ENCODE peak calls at places on chromosomes 6 and 20, in six cellular contexts. Y is IMR-90; O is EL; Q is head of caudate nucleus; F is effector memory CD8-positive, alpha-beta T cell; W is colonic mucosa. E is an unnamed sample.

GRCh38 chr6:38459291-38459690 is 180.4 kb downstream of the BTBD9 start:
- DNase-seq in F (no peak), O (peak; percentile 26), Q (no peak), Y (peak; percentile 69), W (no peak), E (no peak)

GRCh38 chr6:148868314-148868713 is 121.5 kb downstream of the UST start:
- DNase-seq in Y (peak; percentile 86), W (no peak), O (peak; percentile 71), Q (no peak), F (no peak), E (no peak)

GRCh38 chr6:27133281-27134227 is 113.9 kb upstream of the PRSS16 start:
- DNase-seq in W (peak; percentile 61), Y (peak; percentile 78), O (peak; percentile 78), Q (no peak), F (peak; percentile 64), E (peak; percentile 74)

GRCh38 chr6:81515562-81516453 is 236.7 kb downstream of the TENT5A start:
- DNase-seq in Y (peak; percentile 47), W (no peak), F (no peak), Q (no peak), O (peak; percentile 4), E (no peak)

GRCh38 chr6:117167520-117168271 is 97.7 kb upstream of the VGLL2 start:
- DNase-seq in F (no peak), W (no peak), Y (peak; percentile 2), O (peak; percentile 86), Q (no peak), E (no peak)

GRCh38 chr6:125779924-125780539 is 10.7 kb upstream of the NCOA7 start:
- DNase-seq in Y (peak; percentile 92), F (peak; percentile 93), Q (peak; percentile 87), W (peak; percentile 87), O (peak; percentile 92), E (peak; percentile 94)

GRCh38 chr6:139376054-139376355 is 1.6 kb upstream of the CITED2 start:
- DNase-seq in O (peak; percentile 60), F (no peak), Y (no peak), W (no peak), Q (peak; percentile 27), E (no peak)

GRCh38 chr20:23658989-23659609 is 21.3 kb upstream of the CST3 start:
- DNase-seq in Y (no peak), O (no peak), W (no peak), F (no peak), Q (no peak), E (no peak)

GRCh38 chr6:44527961-44528644 is 140.6 kb downstream of the CDC5L start:
- DNase-seq in Q (no peak), O (no peak), W (no peak), Y (no peak), F (no peak), E (no peak)

GRCh38 chr6:113969888-113970807 is 800 bp downstream of the HDAC2 start:
- DNase-seq in W (peak; percentile 71), Y (peak; percentile 35), Q (peak; percentile 61), O (peak; percentile 47), F (peak; percentile 42), E (peak; percentile 36)

GRCh38 chr6:33954453-33954852 is 150.7 kb upstream of the MLN start:
- DNase-seq in Q (peak; percentile 11), F (no peak), O (no peak), W (no peak), Y (no peak), E (no peak)

GRCh38 chr6:100595456-100595855 is 130.7 kb upstream of the SIM1 start:
- DNase-seq in Q (no peak), Y (no peak), F (no peak), W (no peak), O (no peak), E (no peak)

GRCh38 chr20:20806121-20806820 is 93.8 kb upstream of the RALGAPA2 start:
- DNase-seq in Y (no peak), Q (no peak), W (no peak), O (no peak), F (no peak), E (no peak)

GRCh38 chr20:59406446-59406845 is 106.0 kb downstream of the EDN3 start:
- DNase-seq in Y (no peak), O (no peak), W (no peak), F (no peak), Q (no peak), E (no peak)

GRCh38 chr6:158654498-158654897 is 4.6 kb downstream of the SYTL3 start:
- DNase-seq in W (peak; percentile 60), Q (peak; percentile 47), O (peak; percentile 90), F (no peak), Y (peak; percentile 94), E (no peak)

GRCh38 chr20:34458631-34459030 is 57.6 kb upstream of the DYNLRB1 start:
- DNase-seq in W (no peak), O (peak; percentile 42), Y (peak; percentile 85), F (no peak), Q (no peak), E (no peak)

GRCh38 chr6:160238786-160239751 is 19.6 kb downstream of the SLC22A2 start:
- DNase-seq in O (peak; percentile 57), F (no peak), W (peak; percentile 48), Y (no peak), Q (no peak), E (no peak)

GRCh38 chr20:2140561-2140960 is 38.9 kb downstream of the STK35 start:
- DNase-seq in F (no peak), Y (peak; percentile 63), Q (no peak), W (peak; percentile 25), O (peak; percentile 36), E (no peak)

GRCh38 chr6:158068156-158068892 is 86.7 kb downstream of the SYNJ2 start:
- DNase-seq in Y (no peak), Q (no peak), O (no peak), W (no peak), F (no peak), E (no peak)

GRCh38 chr20:47985092-47985850 is 200.0 kb upstream of the SULF2 start:
- DNase-seq in O (peak; percentile 66), Q (no peak), Y (peak; percentile 18), F (no peak), W (no peak), E (no peak)

GRCh38 chr6:89924231-89924630 is 30.0 kb downstream of the GJA10 start:
- DNase-seq in W (no peak), Y (no peak), O (no peak), Q (no peak), F (no peak), E (no peak)

GRCh38 chr20:48275737-48276342 is 490.6 kb upstream of the SULF2 start:
- DNase-seq in W (no peak), O (no peak), Q (no peak), Y (no peak), F (no peak), E (no peak)

GRCh38 chr6:149686230-149686629 is 31.7 kb downstream of the LATS1 start:
- DNase-seq in Y (no peak), Q (no peak), F (no peak), W (no peak), O (no peak), E (no peak)

GRCh38 chr6:22057962-22058361 is 238.9 kb downstream of the PRL start:
- DNase-seq in O (peak; percentile 18), W (no peak), Q (no peak), F (no peak), Y (peak; percentile 31), E (no peak)

GRCh38 chr6:93779086-93779858 is 359.9 kb upstream of the EPHA7 start:
- DNase-seq in Y (no peak), W (peak; percentile 29), F (no peak), Q (peak; percentile 28), O (no peak), E (no peak)

GRCh38 chr6:30727920-30728605 is 7.9 kb downstream of the TUBB start:
- DNase-seq in O (peak; percentile 56), Q (no peak), F (no peak), W (no peak), Y (peak; percentile 71), E (no peak)

GRCh38 chr6:43669050-43669921 is 18.3 kb downstream of the MRPS18A start:
- DNase-seq in Y (peak; percentile 59), O (peak; percentile 66), W (peak; percentile 43), Q (peak; percentile 45), F (no peak), E (no peak)

GRCh38 chr6:74282143-74282689 is 586.2 kb downstream of the CD109 start:
- DNase-seq in W (no peak), Q (no peak), F (no peak), O (no peak), Y (no peak), E (no peak)

GRCh38 chr20:12414446-12415274 is 497.0 kb downstream of the BTBD3 start:
- DNase-seq in Q (peak; percentile 29), O (no peak), F (no peak), Y (no peak), W (no peak), E (no peak)

GRCh38 chr20:15195378-15195777 is 858.0 kb upstream of the FLRT3 start:
- DNase-seq in F (no peak), W (no peak), Q (no peak), O (no peak), Y (no peak), E (no peak)

GRCh38 chr6:5116243-5116991 is 31.3 kb downstream of the PPP1R3G start:
- DNase-seq in O (no peak), W (no peak), F (no peak), Q (no peak), Y (peak; percentile 28), E (no peak)

GRCh38 chr6:113989675-113990074 is 18.7 kb upstream of the HDAC2 start:
- DNase-seq in O (no peak), Y (peak; percentile 27), W (no peak), Q (no peak), F (no peak), E (no peak)

GRCh38 chr20:58069796-58070663 is 158.4 kb downstream of the ANKRD60 start:
- DNase-seq in W (peak; percentile 6), Y (no peak), O (no peak), Q (no peak), F (no peak), E (no peak)